ENCODE peak calls at places on chromosomes 1 and 21, in eight cellular contexts. T is endothelial cell of umbilical vein, F is GM12878, B is HCT116, W is WTC11, S is A549, P is HepG2, X is K562. C is an unnamed sample.
A peak's percentile ranks its signal among the peaks of the same experiment; 100 is the strongest.

GRCh38 chr1:61323681-61324328 is 241.4 kb downstream of the NFIA start:
- DNase-seq in B (no peak), P (no peak), F (no peak), T (no peak), X (no peak), W (no peak), S (no peak), C (no peak)

GRCh38 chr1:167503626-167504458 is 14.5 kb downstream of the CD247 start:
- DNase-seq in W (no peak), X (no peak), P (no peak), F (no peak), B (no peak), S (no peak), T (no peak), C (no peak)

GRCh38 chr1:100328133-100328532 is 24.2 kb upstream of the CDC14A start:
- DNase-seq in W (no peak), B (no peak), T (no peak), S (no peak), F (no peak), P (no peak), X (no peak), C (peak; percentile 47)

GRCh38 chr1:38804062-38804886 is 55.3 kb downstream of the RRAGC start:
- DNase-seq in X (no peak), W (peak; percentile 63), T (no peak), F (no peak), B (no peak), S (no peak), P (no peak), C (no peak)

GRCh38 chr1:229631148-229631547 is 5.1 kb downstream of the URB2 start:
- DNase-seq in T (no peak), F (no peak), X (no peak), B (no peak), S (no peak), W (no peak), P (no peak), C (no peak)

GRCh38 chr1:11431946-11432507 is 46.9 kb upstream of the DISP3 start:
- DNase-seq in F (no peak), B (no peak), W (no peak), X (no peak), S (no peak), P (no peak), T (no peak), C (no peak)

GRCh38 chr1:38117444-38117887 is 70.9 kb upstream of the POU3F1 start:
- DNase-seq in X (no peak), P (no peak), T (no peak), W (no peak), B (no peak), S (no peak), F (no peak), C (no peak)

GRCh38 chr1:46401964-46402626 is 8.0 kb downstream of the FAAH start:
- DNase-seq in W (peak; percentile 80), T (peak; percentile 33), F (no peak), P (peak; percentile 40), X (peak; percentile 83), S (peak; percentile 31), B (peak; percentile 43), C (peak; percentile 12)

DNA sequence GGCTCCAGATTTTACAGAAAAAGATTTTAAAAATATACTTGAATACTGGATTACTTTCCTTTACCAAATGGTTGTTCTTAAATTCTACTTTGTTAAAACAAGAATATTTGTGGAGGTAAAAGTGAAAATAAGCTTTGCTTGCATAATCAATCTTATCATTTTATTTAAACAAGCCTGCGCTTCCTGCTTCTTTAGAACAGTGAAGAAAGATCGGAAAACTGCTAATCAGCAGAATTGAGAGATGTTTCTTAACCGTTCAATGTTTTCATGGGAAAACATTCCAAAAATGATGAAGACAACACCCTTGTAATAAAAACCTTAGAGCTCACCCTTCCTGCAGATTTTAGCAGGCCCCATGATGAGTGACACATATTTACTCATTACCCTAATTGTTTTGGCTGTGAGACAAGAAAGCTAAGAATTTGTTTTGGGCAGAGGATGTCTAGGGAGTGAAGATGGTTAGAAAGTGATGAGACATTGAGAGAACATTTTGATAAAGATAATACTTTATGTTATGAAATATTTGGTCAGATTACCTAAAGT is 72.6 kb downstream of the TPR start:
- DNase-seq in F (no peak), T (no peak), P (no peak), B (no peak), W (no peak), S (no peak), X (no peak), C (no peak)
- TF ChIP-seq MAX in F (no peak), T (no peak), P (no peak), B (no peak), W (no peak), S (no peak), X (no peak), C (no peak)

GRCh38 chr1:226438007-226438406 is 30.1 kb upstream of the PARP1 start:
- DNase-seq in W (no peak), P (peak; percentile 10), S (peak; percentile 36), F (no peak), T (peak; percentile 20), X (peak; percentile 35), B (peak; percentile 32), C (no peak)
- TF ChIP-seq CTCF in W (no peak), P (no peak), S (no peak), F (no peak), T (peak; percentile 10), X (peak; percentile 30), B (peak; percentile 48), C (no peak)

DNA sequence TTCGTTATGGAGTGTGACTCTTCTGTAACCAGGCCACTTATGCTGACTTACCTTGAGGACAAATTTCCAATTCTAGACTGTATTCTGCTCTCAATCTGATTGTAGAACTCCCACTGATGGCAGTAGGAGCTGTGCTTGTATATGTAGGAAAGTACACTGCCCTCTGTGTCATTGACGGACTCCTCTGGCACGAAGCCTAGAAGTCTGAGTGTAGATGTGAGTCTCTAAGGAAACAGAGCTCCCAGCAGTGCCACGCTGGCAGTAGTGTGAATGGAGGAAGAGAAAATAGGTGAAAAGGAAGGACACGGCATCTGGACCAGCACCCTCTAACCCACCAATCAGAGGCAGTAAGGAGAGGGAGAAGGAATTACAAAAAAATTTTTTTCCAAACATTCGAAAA is 130.4 kb upstream of the ADGRL2 start:
- DNase-seq in P (no peak), W (no peak), B (no peak), S (peak; percentile 56), T (peak; percentile 98), F (no peak), X (no peak), C (no peak)
- TF ChIP-seq MAX in P (no peak), W (no peak), B (no peak), S (no peak), T (no peak), F (no peak), X (no peak), C (no peak)

GRCh38 chr1:28436211-28436769 is 66.8 kb downstream of the PHACTR4 start:
- DNase-seq in B (no peak), W (no peak), X (no peak), T (no peak), F (no peak), S (peak; percentile 28), P (peak; percentile 10), C (no peak)
- TF ChIP-seq CTCF in B (peak; percentile 37), W (no peak), X (no peak), T (no peak), F (no peak), S (peak; percentile 11), P (no peak), C (no peak)

GRCh38 chr1:219798283-219799030 is 129.9 kb downstream of the SLC30A10 start:
- DNase-seq in P (no peak), S (no peak), W (no peak), B (no peak), X (no peak), T (no peak), F (no peak), C (no peak)
- TF ChIP-seq MAX in P (no peak), S (no peak), W (no peak), B (peak; percentile 15), X (no peak), T (no peak), F (no peak), C (no peak)

GRCh38 chr1:94807742-94808491 is 12.2 kb upstream of the SLC44A3 start:
- DNase-seq in F (no peak), B (no peak), W (no peak), X (peak; percentile 38), T (peak; percentile 73), P (peak; percentile 86), S (no peak), C (peak; percentile 83)
- TF ChIP-seq CTCF in F (no peak), B (peak; percentile 2), W (no peak), X (peak; percentile 15), T (peak; percentile 9), P (peak; percentile 26), S (no peak), C (no peak)

GRCh38 chr21:41776778-41777177 is 9.9 kb upstream of the RIPK4 start:
- DNase-seq in P (no peak), T (no peak), W (no peak), S (no peak), F (no peak), X (no peak), B (no peak), C (no peak)
- TF ChIP-seq MAX in P (no peak), T (no peak), W (no peak), S (no peak), F (no peak), X (no peak), B (no peak), C (no peak)

DNA sequence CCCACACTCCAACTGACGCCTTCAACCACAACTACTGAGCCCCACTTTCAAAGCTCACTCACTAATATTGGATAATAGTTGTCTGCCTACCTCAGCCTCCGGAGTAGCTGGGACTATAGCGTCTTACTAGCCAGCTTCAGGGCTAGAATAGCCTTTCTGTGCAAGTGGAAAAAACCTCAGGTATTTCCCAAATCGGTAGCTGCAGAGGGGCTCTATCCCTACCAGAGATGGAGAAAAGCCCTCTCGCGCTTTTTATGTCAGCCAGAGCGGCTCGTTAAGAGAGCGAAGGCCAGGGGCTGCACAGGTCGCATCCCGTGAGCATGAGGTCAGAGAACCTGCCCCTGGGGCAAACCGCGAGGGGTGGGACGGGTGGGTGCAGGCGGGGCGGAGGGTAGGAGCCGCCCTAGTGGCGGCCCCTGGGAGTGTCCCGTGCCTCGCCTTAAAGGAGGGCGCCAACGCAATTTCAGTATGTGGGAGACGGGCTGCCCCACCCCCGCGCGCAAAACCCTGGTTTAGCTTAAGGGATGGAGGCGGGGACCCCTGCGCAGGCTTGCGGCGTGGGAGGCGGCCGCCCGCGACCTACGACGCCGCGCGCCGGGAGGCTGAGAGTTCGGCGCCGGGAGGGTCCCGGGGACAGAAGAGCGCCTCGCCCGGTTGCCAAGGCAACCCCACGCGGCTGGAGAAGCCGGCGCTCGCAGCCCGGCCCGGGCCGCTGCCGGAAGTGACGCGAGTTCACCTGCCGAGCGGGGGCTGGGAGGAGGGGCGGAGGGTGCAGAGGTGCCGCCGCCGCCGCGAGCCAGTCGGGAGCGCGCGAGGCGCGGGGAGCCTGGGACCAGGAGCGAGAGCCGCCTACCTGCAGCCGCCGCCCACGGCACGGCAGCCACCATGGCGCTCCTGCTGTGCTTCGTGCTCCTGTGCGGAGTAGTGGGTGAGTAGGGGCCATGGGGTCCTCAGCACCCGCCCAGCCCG is at the start of gene CXADR:
- DNase-seq in P (peak; percentile 89), W (peak; percentile 90), B (peak; percentile 71), T (peak; percentile 48), S (peak; percentile 81), X (peak; percentile 81), F (no peak), C (no peak)
- TF ChIP-seq CTCF in P (peak; percentile 81), W (peak; percentile 79), B (peak; percentile 62), T (peak; percentile 77), S (peak; percentile 40), X (peak; percentile 37), F (peak; percentile 56), C (no peak)

C was measured in NB4.